ENCODE peak calls at places on chromosomes 5 and 9, in four cellular contexts. One of them, this sample, is unnamed.

GRCh38 chr9:20771721-20772120 is 87.7 kb downstream of the FOCAD start:
- DNase-seq in fibroblast of mammary gland: peak; percentile 13
- DNase-seq in dorsolateral prefrontal cortex: no peak
- DNase-seq in stimulated activated CD8-positive, alpha-beta memory T cell treated with anti-CD3 and anti-CD28 coated beads, Interleukin-7, amount 100 ng/mL, for 24 hours: no peak
- DNase-seq in this sample: no peak

GRCh38 chr5:73096239-73096575 is 24.2 kb upstream of the TMEM171 start:
- DNase-seq in fibroblast of mammary gland: no peak
- DNase-seq in dorsolateral prefrontal cortex: no peak
- DNase-seq in stimulated activated CD8-positive, alpha-beta memory T cell treated with anti-CD3 and anti-CD28 coated beads, Interleukin-7, amount 100 ng/mL, for 24 hours: no peak
- DNase-seq in this sample: no peak

GRCh38 chr9:2291980-2292704 is 277.0 kb downstream of the SMARCA2 start:
- DNase-seq in fibroblast of mammary gland: peak; percentile 44
- DNase-seq in dorsolateral prefrontal cortex: no peak
- DNase-seq in stimulated activated CD8-positive, alpha-beta memory T cell treated with anti-CD3 and anti-CD28 coated beads, Interleukin-7, amount 100 ng/mL, for 24 hours: no peak
- DNase-seq in this sample: no peak

GRCh38 chr9:109968702-109969450 is 188.9 kb downstream of the PALM2AKAP2 start:
- DNase-seq in fibroblast of mammary gland: peak; percentile 38
- DNase-seq in dorsolateral prefrontal cortex: no peak
- DNase-seq in stimulated activated CD8-positive, alpha-beta memory T cell treated with anti-CD3 and anti-CD28 coated beads, Interleukin-7, amount 100 ng/mL, for 24 hours: no peak
- DNase-seq in this sample: no peak

GRCh38 chr5:12292610-12293204 is 388.5 kb upstream of the CTNND2 start:
- DNase-seq in fibroblast of mammary gland: peak; percentile 3
- DNase-seq in dorsolateral prefrontal cortex: no peak
- DNase-seq in stimulated activated CD8-positive, alpha-beta memory T cell treated with anti-CD3 and anti-CD28 coated beads, Interleukin-7, amount 100 ng/mL, for 24 hours: no peak
- DNase-seq in this sample: no peak

GRCh38 chr9:6224393-6225154 is 9.0 kb downstream of the IL33 start:
- DNase-seq in fibroblast of mammary gland: no peak
- DNase-seq in dorsolateral prefrontal cortex: no peak
- DNase-seq in stimulated activated CD8-positive, alpha-beta memory T cell treated with anti-CD3 and anti-CD28 coated beads, Interleukin-7, amount 100 ng/mL, for 24 hours: no peak
- DNase-seq in this sample: no peak

GRCh38 chr5:37810311-37810710 is 29.5 kb downstream of the GDNF start:
- DNase-seq in fibroblast of mammary gland: peak; percentile 91
- DNase-seq in dorsolateral prefrontal cortex: no peak
- DNase-seq in stimulated activated CD8-positive, alpha-beta memory T cell treated with anti-CD3 and anti-CD28 coated beads, Interleukin-7, amount 100 ng/mL, for 24 hours: no peak
- DNase-seq in this sample: no peak

GRCh38 chr9:13111778-13112177 is 167.7 kb downstream of the MPDZ start:
- DNase-seq in fibroblast of mammary gland: peak; percentile 21
- DNase-seq in dorsolateral prefrontal cortex: no peak
- DNase-seq in stimulated activated CD8-positive, alpha-beta memory T cell treated with anti-CD3 and anti-CD28 coated beads, Interleukin-7, amount 100 ng/mL, for 24 hours: no peak
- DNase-seq in this sample: no peak

GRCh38 chr9:118882674-118883073 is 486.6 kb downstream of the BRINP1 start:
- DNase-seq in fibroblast of mammary gland: peak; percentile 67
- DNase-seq in dorsolateral prefrontal cortex: no peak
- DNase-seq in stimulated activated CD8-positive, alpha-beta memory T cell treated with anti-CD3 and anti-CD28 coated beads, Interleukin-7, amount 100 ng/mL, for 24 hours: no peak
- DNase-seq in this sample: no peak